ENCODE peak calls at places on chromosomes 2 and 18, in ten cellular contexts. J is stimulated activated CD4-positive, alpha-beta T cell treated with anti-CD3 and anti-CD28 coated beads, Interleukin-15, amount 100 ng/mL, for 24 hours; A is M059J; G is stimulated activated CD8-positive, alpha-beta memory T cell treated with anti-CD3 and anti-CD28 coated beads, Interleukin-12 subunit alpha, Interleukin-12 subunit beta, amount 100 ng/mL, for 1 hour; L is posterior vena cava; O is WTC11; S is fibroblast of the conjunctiva; K is GM23248; T is AG10803; P is thoracic aorta. I is an unnamed sample.

GRCh38 chr2:38409136-38409903 is 32.2 kb upstream of the ATL2 start:
- DNase-seq in A (no peak), S (no peak), J (no peak), T (no peak), P (no peak), O (no peak), L (no peak), G (no peak), K (no peak), I (no peak)

GRCh38 chr2:138237657-138238384 is 263.7 kb upstream of the SPOPL start:
- DNase-seq in T (no peak), J (no peak), A (peak), K (no peak), G (no peak), O (no peak), L (no peak), S (no peak), P (no peak), I (no peak)

GRCh38 chr2:3405308-3405707 is 25.8 kb downstream of the TRAPPC12 start:
- DNase-seq in S (no peak), L (no peak), P (no peak), T (no peak), O (no peak), K (no peak), J (no peak), G (no peak), A (no peak), I (no peak)

GRCh38 chr2:202418027-202418426 is 41.9 kb downstream of the BMPR2 start:
- DNase-seq in L (no peak), T (no peak), J (no peak), K (no peak), A (no peak), S (no peak), O (no peak), P (no peak), G (no peak), I (no peak)

GRCh38 chr2:175282300-175282699 is 100.8 kb upstream of the ATP5MC3 start:
- DNase-seq in T (peak), O (no peak), G (no peak), L (no peak), S (no peak), P (no peak), J (no peak), K (peak), A (peak), I (peak)

GRCh38 chr2:36438454-36438977 is 82.9 kb downstream of the CRIM1 start:
- DNase-seq in L (no peak), A (peak), P (no peak), O (no peak), J (no peak), G (no peak), S (peak), K (peak), T (peak), I (no peak)

GRCh38 chr2:158889135-158889853 is 79.1 kb upstream of the TANC1 start:
- DNase-seq in O (no peak), J (no peak), T (no peak), P (no peak), G (no peak), K (no peak), S (no peak), L (no peak), A (no peak), I (no peak)

GRCh38 chr2:16375981-16376380 is 289.7 kb downstream of the CYRIA start:
- DNase-seq in S (no peak), L (no peak), G (no peak), K (no peak), P (no peak), T (no peak), A (no peak), J (no peak), O (no peak), I (no peak)

GRCh38 chr2:36951574-36951973 is 14.8 kb downstream of the STRN start:
- DNase-seq in T (no peak), K (peak), S (no peak), P (no peak), A (peak), G (no peak), L (no peak), J (no peak), O (no peak), I (no peak)

GRCh38 chr18:64419156-64419555 is 270.3 kb upstream of the LINC00305 start:
- DNase-seq in L (no peak), J (no peak), T (no peak), P (no peak), S (no peak), A (no peak), K (no peak), O (no peak), G (no peak), I (no peak)

GRCh38 chr18:46220116-46220515 is 115.9 kb downstream of the HAUS1 start:
- DNase-seq in T (peak), O (no peak), G (no peak), S (peak), L (no peak), J (no peak), K (peak), P (no peak), A (peak), I (no peak)

GRCh38 chr2:112936927-112937232 is 25.9 kb downstream of the IL37 start:
- DNase-seq in S (no peak), P (no peak), G (no peak), T (no peak), J (no peak), L (no peak), K (no peak), A (no peak), O (no peak), I (no peak)

GRCh38 chr18:11316546-11316945 is 167.2 kb upstream of the PIEZO2 start:
- DNase-seq in A (peak), S (no peak), L (no peak), G (no peak), O (no peak), K (no peak), T (no peak), J (no peak), P (no peak), I (no peak)

GRCh38 chr18:48860276-48861180 is 90.2 kb downstream of the SMAD7 start:
- DNase-seq in K (no peak), J (no peak), G (no peak), L (peak), T (no peak), A (no peak), S (no peak), P (no peak), O (peak), I (no peak)

GRCh38 chr2:11168488-11168887 is 13.2 kb downstream of the SLC66A3 start:
- DNase-seq in G (no peak), A (no peak), S (no peak), T (no peak), L (no peak), J (no peak), P (no peak), K (no peak), O (no peak), I (no peak)

GRCh38 chr18:111292-112014 is 46.9 kb upstream of the USP14 start:
- DNase-seq in L (no peak), O (peak), K (peak), G (peak), P (no peak), S (no peak), T (peak), A (peak), J (peak), I (peak)

GRCh38 chr2:204074434-204074833 is 137.9 kb downstream of the ICOS start:
- DNase-seq in A (no peak), P (no peak), S (peak), O (no peak), J (no peak), T (peak), G (no peak), L (no peak), K (peak), I (no peak)

GRCh38 chr18:55406374-55407045 is 181.5 kb downstream of the TCF4 start:
- DNase-seq in K (no peak), O (no peak), J (no peak), S (no peak), P (no peak), A (peak), T (no peak), G (no peak), L (no peak), I (no peak)

GRCh38 chr2:234550056-234550455 is 53.2 kb upstream of the ARL4C start:
- DNase-seq in L (no peak), P (no peak), T (peak), K (peak), A (no peak), G (no peak), O (no peak), J (no peak), S (no peak), I (no peak)

I was measured in immature natural killer cell.